ENCODE peak calls at places on chromosomes 12 and 14, in eight cellular contexts. E is Panc1; V is A549; H is heart left ventricle; X is hypothalamus; M is T-cell; R is H1; C is naive thymus-derived CD4-positive, alpha-beta T cell. G is an unnamed sample.

GRCh38 chr12:30457621-30458289 is 237.9 kb downstream of the IPO8 start:
- DNase-seq in R (no peak), E (no peak), X (no peak), V (no peak), H (no peak), C (no peak), M (no peak), G (no peak)

GRCh38 chr12:42704340-42704739 is 114.8 kb upstream of the PRICKLE1 start:
- DNase-seq in C (no peak), H (no peak), X (no peak), V (no peak), E (no peak), R (no peak), M (no peak), G (no peak)

GRCh38 chr12:25376985-25377384 is 126.3 kb upstream of the KRAS start:
- DNase-seq in E (no peak), H (no peak), C (no peak), R (no peak), V (no peak), X (no peak), M (no peak), G (no peak)

GRCh38 chr12:120932956-120933526 is 28.9 kb upstream of the SPPL3 start:
- DNase-seq in V (no peak), E (no peak), M (no peak), R (no peak), X (no peak), C (no peak), H (no peak), G (no peak)

GRCh38 chr12:94649349-94650142 is 811 bp downstream of the TMCC3 start:
- DNase-seq in R (no peak), V (peak; percentile 34), X (peak; percentile 39), C (peak; percentile 37), H (peak; percentile 51), M (no peak), E (no peak), G (peak; percentile 64)

GRCh38 chr12:20212036-20212435 is 156.3 kb upstream of the PDE3A start:
- DNase-seq in R (no peak), M (no peak), C (no peak), V (no peak), X (no peak), E (no peak), H (no peak), G (peak; percentile 21)

GRCh38 chr12:80858356-80858755 is 79.4 kb downstream of the LIN7A start:
- DNase-seq in C (no peak), V (no peak), M (no peak), H (no peak), E (no peak), X (no peak), R (no peak), G (no peak)

GRCh38 chr12:27337376-27337775 is 4.7 kb downstream of the BMAL2 start:
- DNase-seq in H (no peak), V (no peak), E (no peak), M (no peak), C (no peak), X (no peak), R (no peak), G (no peak)

GRCh38 chr14:101241807-101242278 is 319.5 kb upstream of the DIO3 start:
- DNase-seq in V (no peak), M (no peak), E (no peak), H (no peak), X (no peak), R (no peak), C (no peak), G (no peak)

GRCh38 chr12:29505078-29505477 is 7.6 kb upstream of the OVCH1 start:
- DNase-seq in H (no peak), C (no peak), M (no peak), V (no peak), X (no peak), E (no peak), R (no peak), G (no peak)

GRCh38 chr12:131885543-131886057 is 8.8 kb upstream of the ULK1 start:
- DNase-seq in X (no peak), M (no peak), H (no peak), E (no peak), R (no peak), V (no peak), C (no peak), G (no peak)

GRCh38 chr14:87847216-87847615 is 145.8 kb downstream of the GALC start:
- DNase-seq in H (no peak), C (no peak), M (no peak), X (no peak), E (no peak), V (no peak), R (no peak), G (no peak)

GRCh38 chr12:132477703-132478432 is 12.1 kb upstream of the FBRSL1 start:
- DNase-seq in V (no peak), C (no peak), H (peak; percentile 3), X (no peak), E (no peak), M (no peak), R (no peak), G (no peak)

GRCh38 chr12:46825526-46826414 is at the start of gene SLC38A4:
- DNase-seq in E (no peak), V (no peak), H (peak; percentile 56), C (no peak), X (no peak), M (no peak), R (no peak), G (no peak)

GRCh38 chr14:59439256-59440015 is 25.7 kb downstream of the GPR135 start:
- DNase-seq in M (no peak), R (no peak), X (no peak), H (no peak), E (no peak), V (no peak), C (no peak), G (no peak)

GRCh38 chr14:68328509-68328908 is 464.4 kb downstream of the ZFP36L1 start:
- DNase-seq in C (no peak), V (no peak), E (no peak), M (no peak), X (no peak), R (no peak), H (no peak), G (no peak)

GRCh38 chr14:99263564-99264330 is 8.2 kb downstream of the BCL11B start:
- DNase-seq in M (no peak), C (peak; percentile 41), E (no peak), H (no peak), X (no peak), R (no peak), V (no peak), G (no peak)

GRCh38 chr14:89349196-89350008 is 67.6 kb downstream of the FOXN3 start:
- DNase-seq in V (no peak), E (no peak), M (no peak), X (peak; percentile 38), R (no peak), H (peak; percentile 52), C (no peak), G (peak; percentile 41)

GRCh38 chr14:26401170-26401968 is 196.5 kb downstream of the NOVA1 start:
- DNase-seq in E (no peak), R (no peak), X (no peak), V (no peak), M (no peak), H (no peak), C (no peak), G (no peak)

GRCh38 chr12:71810905-71811304 is 28.7 kb upstream of the TBC1D15 start:
- DNase-seq in X (no peak), V (no peak), C (no peak), E (no peak), H (no peak), R (no peak), M (no peak), G (no peak)

GRCh38 chr14:65412881-65413738 is 580 bp downstream of the FUT8 start:
- DNase-seq in X (no peak), R (no peak), E (no peak), H (no peak), M (no peak), V (peak; percentile 44), C (peak; percentile 16), G (peak; percentile 80)

GRCh38 chr12:12398026-12398859 is 41.4 kb downstream of the BORCS5 start:
- DNase-seq in V (peak; percentile 90), M (no peak), X (no peak), R (no peak), E (peak; percentile 87), C (no peak), H (peak; percentile 73), G (no peak)

GRCh38 chr14:89503458-89503996 is 86.5 kb upstream of the FOXN3 start:
- DNase-seq in X (no peak), V (no peak), H (no peak), C (no peak), M (no peak), R (no peak), E (no peak), G (no peak)

GRCh38 chr12:130438711-130439110 is 101.0 kb downstream of the PIWIL1 start:
- DNase-seq in V (no peak), X (no peak), E (no peak), R (no peak), M (no peak), C (no peak), H (no peak), G (no peak)

GRCh38 chr14:74919421-74920165 is 3.5 kb downstream of the RPS6KL1 start:
- DNase-seq in R (no peak), X (no peak), H (no peak), C (no peak), M (no peak), V (no peak), E (no peak), G (no peak)

GRCh38 chr12:57808351-57808750 is 10.2 kb downstream of the AVIL start:
- DNase-seq in E (no peak), M (no peak), C (no peak), X (no peak), R (no peak), H (no peak), V (no peak), G (no peak)

GRCh38 chr12:33129500-33129899 is 232.9 kb upstream of the PKP2 start:
- DNase-seq in X (no peak), C (no peak), M (no peak), V (no peak), H (no peak), E (no peak), R (no peak), G (no peak)

GRCh38 chr12:100455896-100456295 is 17.8 kb upstream of the NR1H4 start:
- DNase-seq in V (no peak), R (no peak), E (no peak), C (no peak), M (no peak), X (no peak), H (no peak), G (no peak)

GRCh38 chr12:42924482-42924881 is 334.9 kb upstream of the PRICKLE1 start:
- DNase-seq in X (no peak), V (no peak), M (no peak), R (no peak), C (no peak), H (no peak), E (no peak), G (no peak)